ENCODE peak calls at places on chromosomes 4 and X, in eight cellular contexts. R, F, I, J, A, T, V and O are unnamed samples.

GRCh38 chr4:117823388-117823787 is 210.9 kb upstream of the NDST3 start:
- DNase-seq in R (no peak), F (no peak), I (no peak), J (no peak), A (no peak), T (no peak), V (no peak), O (no peak)

GRCh38 chr4:80610845-80611244 is 275.3 kb downstream of the CFAP299 start:
- DNase-seq in R (peak; percentile 37), F (no peak), I (peak; percentile 50), J (no peak), A (no peak), T (no peak), V (peak; percentile 47), O (no peak)

GRCh38 chrX:1223253-1223621 is 10.8 kb upstream of the CRLF2 start:
- DNase-seq in R (no peak), F (no peak), I (no peak), J (no peak), A (no peak), T (no peak), V (no peak), O (no peak)

GRCh38 chr4:54098375-54098774 is 1.6 kb upstream of the GSX2 start:
- DNase-seq in R (no peak), F (no peak), I (no peak), J (no peak), A (no peak), T (no peak), V (no peak), O (peak; percentile 65)

GRCh38 chr4:127641524-127641923 is 8.8 kb downstream of the INTU start:
- DNase-seq in R (no peak), F (no peak), I (peak; percentile 70), J (no peak), A (no peak), T (no peak), V (no peak), O (no peak)

GRCh38 chr4:186192068-186192751 is 843 bp downstream of the CYP4V2 start:
- DNase-seq in R (peak; percentile 50), F (no peak), I (peak; percentile 66), J (peak; percentile 60), A (no peak), T (no peak), V (peak; percentile 48), O (peak; percentile 63)

GRCh38 chr4:73103799-73104503 is 34.4 kb upstream of the COX18 start:
- DNase-seq in R (no peak), F (peak; percentile 34), I (no peak), J (peak; percentile 41), A (no peak), T (no peak), V (no peak), O (no peak)

GRCh38 chrX:132435222-132435621 is 53.6 kb downstream of the MBNL3 start:
- DNase-seq in R (no peak), F (no peak), I (peak; percentile 22), J (peak; percentile 74), A (no peak), T (no peak), V (no peak), O (no peak)

GRCh38 chr4:3879681-3880594 is 113.8 kb downstream of the ADRA2C start:
- DNase-seq in R (no peak), F (no peak), I (peak; percentile 49), J (no peak), A (no peak), T (no peak), V (no peak), O (no peak)

GRCh38 chr4:972651-973424 is 531 bp downstream of the DGKQ start:
- DNase-seq in R (peak; percentile 39), F (peak; percentile 75), I (peak; percentile 64), J (peak; percentile 28), A (peak; percentile 86), T (no peak), V (no peak), O (peak; percentile 59)

GRCh38 chr4:121408-122084 is 2.8 kb upstream of the ZNF718 start:
- DNase-seq in R (no peak), F (no peak), I (no peak), J (no peak), A (no peak), T (no peak), V (no peak), O (no peak)

GRCh38 chrX:26026179-26026578 is 112.0 kb upstream of the MAGEB18 start:
- DNase-seq in R (peak; percentile 48), F (no peak), I (no peak), J (no peak), A (no peak), T (no peak), V (no peak), O (no peak)

GRCh38 chrX:110734894-110735541 is 60.6 kb downstream of the CHRDL1 start:
- DNase-seq in R (peak; percentile 69), F (no peak), I (peak; percentile 84), J (peak; percentile 72), A (no peak), T (no peak), V (peak; percentile 86), O (peak; percentile 29)

GRCh38 chrX:119488749-119489148 is 20.5 kb downstream of the SLC25A5 start:
- DNase-seq in R (no peak), F (peak; percentile 22), I (peak; percentile 64), J (peak; percentile 51), A (no peak), T (no peak), V (no peak), O (peak; percentile 49)

GRCh38 chrX:38811515-38812239 is 10.4 kb downstream of the MID1IP1 start:
- DNase-seq in R (peak; percentile 73), F (no peak), I (no peak), J (peak; percentile 11), A (no peak), T (no peak), V (peak; percentile 36), O (no peak)

GRCh38 chr4:96154676-96155075 is 314.8 kb downstream of the PDHA2 start:
- DNase-seq in R (peak; percentile 19), F (no peak), I (no peak), J (no peak), A (no peak), T (no peak), V (peak; percentile 64), O (no peak)

GRCh38 chr4:144176476-144176875 is 36.0 kb upstream of the GYPA start:
- DNase-seq in R (no peak), F (no peak), I (no peak), J (no peak), A (no peak), T (no peak), V (peak; percentile 50), O (no peak)

GRCh38 chr4:20305976-20306375 is 54.3 kb downstream of the SLIT2 start:
- DNase-seq in R (no peak), F (no peak), I (peak; percentile 52), J (peak; percentile 23), A (no peak), T (no peak), V (no peak), O (no peak)

GRCh38 chrX:134542485-134542884 is 82.5 kb downstream of the HPRT1 start:
- DNase-seq in R (peak; percentile 69), F (no peak), I (peak; percentile 52), J (peak; percentile 73), A (no peak), T (no peak), V (peak; percentile 27), O (no peak)

GRCh38 chr4:147839651-147840050 is 107.8 kb downstream of the ARHGAP10 start:
- DNase-seq in R (no peak), F (no peak), I (no peak), J (no peak), A (no peak), T (no peak), V (no peak), O (no peak)

GRCh38 chrX:70176938-70177533 is at the start of gene DGAT2L6:
- DNase-seq in R (no peak), F (peak; percentile 15), I (no peak), J (no peak), A (no peak), T (no peak), V (no peak), O (no peak)
- H3K4me1 ChIP-seq in R (peaks cover 10% of the 10 kb centered on the region), F (peaks cover 24% of the 10 kb centered on the region), I (peaks cover 9% of the 10 kb centered on the region), J (peaks cover 3% of the 10 kb centered on the region), A (no peaks in the 10 kb centered on the region), T (no peaks in the 10 kb centered on the region), V (peaks cover 20% of the 10 kb centered on the region), O (peaks cover 13% of the 10 kb centered on the region)

DNA sequence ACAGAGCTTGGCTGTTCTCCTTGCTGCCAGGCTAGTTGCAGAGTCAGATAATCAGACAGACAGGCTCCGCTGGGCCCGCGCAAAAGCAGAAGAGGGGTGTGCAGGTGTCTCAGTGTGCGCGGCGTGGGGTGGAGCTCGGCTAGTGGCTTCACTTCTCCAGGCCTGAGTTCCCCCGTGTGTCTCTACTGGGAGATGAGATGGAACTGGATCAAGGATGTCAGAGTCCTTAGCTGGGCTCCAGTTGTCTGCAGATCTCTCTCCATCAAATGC is 21.1 kb downstream of the HTRA3 start:
- DNase-seq in R (no peak), F (no peak), I (no peak), J (no peak), A (peak; percentile 15), T (no peak), V (no peak), O (no peak)
- H3K9ac ChIP-seq in R (no peak overlapping the region), F (no peak overlapping the region), I (no peak overlapping the region), J (no peak overlapping the region), A (no peak overlapping the region), T (no peak overlapping the region), V (no peak overlapping the region), O (no peak overlapping the region)

GRCh38 chr4:85684676-85685075 is 209.7 kb downstream of the ARHGAP24 start:
- DNase-seq in R (no peak), F (no peak), I (no peak), J (no peak), A (no peak), T (no peak), V (no peak), O (peak; percentile 8)
- H3K4me1 ChIP-seq in R (no peaks in the 10 kb centered on the region), F (no peaks in the 10 kb centered on the region), I (peaks cover 19% of the 10 kb centered on the region), J (no peaks in the 10 kb centered on the region), A (no peaks in the 10 kb centered on the region), T (no peaks in the 10 kb centered on the region), V (no peaks in the 10 kb centered on the region), O (peaks cover 8% of the 10 kb centered on the region)

GRCh38 chr4:105022811-105023667 is 123.6 kb upstream of the TET2 start:
- DNase-seq in R (peak; percentile 84), F (no peak), I (no peak), J (peak; percentile 5), A (no peak), T (peak; percentile 4), V (peak; percentile 87), O (no peak)
- H3K9ac ChIP-seq in R (no peak overlapping the region), F (no peak overlapping the region), I (no peak overlapping the region), J (no peak overlapping the region), A (no peak overlapping the region), T (no peak overlapping the region), V (no peak overlapping the region), O (no peak overlapping the region)

DNA sequence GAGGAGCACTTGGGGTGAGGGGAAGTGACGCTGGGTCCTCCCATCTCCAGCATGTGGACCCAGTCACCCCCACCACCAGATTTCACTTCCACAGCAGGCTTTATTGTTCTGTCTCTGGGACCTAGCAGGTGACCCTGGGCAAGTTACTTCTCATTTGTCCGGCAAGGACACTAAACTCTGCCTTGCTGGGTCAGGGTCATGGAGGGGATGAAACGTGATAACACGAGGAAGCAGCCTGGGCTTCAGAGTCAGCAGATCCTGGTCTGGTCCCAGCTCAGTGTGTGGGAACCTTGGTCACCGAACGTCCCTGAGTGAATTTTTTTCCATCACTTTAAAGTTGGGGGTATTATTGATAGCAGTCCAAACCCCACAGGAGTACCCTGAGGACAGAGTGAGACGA is 3.9 kb downstream of the UBA1 start:
- DNase-seq in R (no peak), F (no peak), I (no peak), J (no peak), A (no peak), T (no peak), V (no peak), O (no peak)
- H3K4me1 ChIP-seq in R (peaks cover 41% of the 10 kb centered on the region), F (peaks cover 6% of the 10 kb centered on the region), I (peaks cover 33% of the 10 kb centered on the region), J (peaks cover 28% of the 10 kb centered on the region), A (peaks cover 37% of the 10 kb centered on the region), T (peaks cover 7% of the 10 kb centered on the region), V (peaks cover 30% of the 10 kb centered on the region), O (peaks cover 35% of the 10 kb centered on the region)